ENCODE peak calls at places on chromosome 12, in six cellular contexts. V, F, U, O, S and T are unnamed samples.

GRCh38 chr12:46218509-46219095 is 50.2 kb downstream of the SLC38A1 start:
- DNase-seq in U (no peak), F (no peak), V (peak; percentile 46), S (peak; percentile 41), O (no peak), T (no peak)

GRCh38 chr12:84174115-84174514 is 738.5 kb downstream of the SLC6A15 start:
- DNase-seq in V (no peak), U (no peak), S (no peak), O (no peak), F (no peak), T (no peak)

GRCh38 chr12:43352001-43352400 is 200.0 kb downstream of the ADAMTS20 start:
- DNase-seq in F (no peak), O (no peak), U (no peak), S (no peak), V (no peak), T (no peak)

GRCh38 chr12:43338848-43339526 is 213.0 kb downstream of the ADAMTS20 start:
- DNase-seq in F (no peak), V (no peak), S (no peak), O (no peak), U (peak; percentile 78), T (no peak)

GRCh38 chr12:1591029-1591428 is 3.4 kb downstream of the FBXL14 start:
- DNase-seq in F (no peak), V (peak; percentile 50), U (no peak), O (no peak), S (peak; percentile 50), T (no peak)

GRCh38 chr12:91319071-91319760 is 136.6 kb upstream of the DCN start:
- DNase-seq in F (no peak), V (no peak), S (no peak), U (no peak), O (no peak), T (no peak)

GRCh38 chr12:118436002-118436724 is 59.8 kb downstream of the SUDS3 start:
- DNase-seq in V (no peak), F (no peak), U (peak; percentile 83), S (no peak), O (no peak), T (no peak)

GRCh38 chr12:94677778-94678177 is 27.4 kb upstream of the TMCC3 start:
- DNase-seq in F (no peak), V (no peak), O (no peak), S (no peak), U (no peak), T (no peak)

GRCh38 chr12:63317447-63317846 is 166.4 kb upstream of the AVPR1A start:
- DNase-seq in U (no peak), V (no peak), S (no peak), F (no peak), O (no peak), T (no peak)

GRCh38 chr12:1591543-1591942 is 2.8 kb downstream of the FBXL14 start:
- DNase-seq in V (no peak), S (no peak), U (no peak), O (no peak), F (no peak), T (no peak)

GRCh38 chr12:70823182-70823976 is 97.2 kb downstream of the PTPRR start:
- DNase-seq in V (no peak), F (no peak), O (no peak), S (no peak), U (peak; percentile 22), T (no peak)

GRCh38 chr12:9760699-9761406 is at the start of gene CD69:
- DNase-seq in V (peak; percentile 87), F (peak; percentile 30), U (no peak), S (peak; percentile 83), O (peak; percentile 61), T (no peak)

GRCh38 chr12:118126119-118126757 is 9.7 kb upstream of the PEBP1 start:
- DNase-seq in U (no peak), F (no peak), S (no peak), O (no peak), V (no peak), T (no peak)

GRCh38 chr12:107318554-107318803 is 225.1 kb upstream of the CRY1 start:
- DNase-seq in V (no peak), U (no peak), S (no peak), F (no peak), O (no peak), T (no peak)

GRCh38 chr12:109331546-109331945 is 16.2 kb upstream of the MYO1H start:
- DNase-seq in U (no peak), F (no peak), O (no peak), V (no peak), S (no peak), T (no peak)

GRCh38 chr12:106601031-106601430 is 18.2 kb downstream of the RFX4 start:
- DNase-seq in S (no peak), U (peak; percentile 79), O (no peak), V (no peak), F (no peak), T (no peak)

GRCh38 chr12:75656650-75657049 is 145.2 kb upstream of the KRR1 start:
- DNase-seq in V (no peak), S (no peak), F (no peak), U (no peak), O (no peak), T (no peak)

GRCh38 chr12:91074068-91074819 is 16.4 kb upstream of the KERA start:
- DNase-seq in F (no peak), S (no peak), O (no peak), V (no peak), U (no peak), T (no peak)

GRCh38 chr12:101847325-101847724 is 16.6 kb upstream of the GNPTAB start:
- DNase-seq in F (no peak), O (no peak), V (no peak), U (no peak), S (no peak), T (no peak)

GRCh38 chr12:11133816-11134215 is 628 bp downstream of the TAS2R30 start:
- DNase-seq in F (no peak), S (no peak), V (no peak), U (no peak), O (no peak), T (no peak)

GRCh38 chr12:52579468-52580450 is 6.1 kb upstream of the KRT74 start:
- DNase-seq in S (no peak), U (no peak), V (no peak), F (no peak), O (no peak), T (no peak)

GRCh38 chr12:43113153-43113552 is 438.9 kb downstream of the ADAMTS20 start:
- DNase-seq in F (no peak), O (no peak), V (no peak), S (no peak), U (peak; percentile 31), T (no peak)

GRCh38 chr12:101839324-101840283 is 8.8 kb upstream of the GNPTAB start:
- DNase-seq in U (peak; percentile 80), S (peak; percentile 73), V (peak; percentile 76), F (peak; percentile 11), O (peak; percentile 59), T (no peak)

GRCh38 chr12:57756406-57757341 is 1.8 kb downstream of the MARCHF9 start:
- DNase-seq in O (peak; percentile 52), S (peak; percentile 81), F (peak; percentile 38), V (peak; percentile 78), U (peak; percentile 89), T (no peak)

GRCh38 chr12:64825143-64826011 is 930 bp downstream of the TBC1D30 start:
- DNase-seq in U (peak; percentile 60), V (no peak), O (no peak), S (peak; percentile 7), F (no peak), T (no peak)

GRCh38 chr12:92030618-92031017 is 115.0 kb downstream of the BTG1 start:
- DNase-seq in S (peak; percentile 50), F (no peak), U (no peak), V (peak; percentile 53), O (no peak), T (no peak)

GRCh38 chr12:92602476-92602875 is 100.3 kb upstream of the PLEKHG7 start:
- DNase-seq in O (no peak), U (no peak), S (no peak), F (no peak), V (no peak), T (no peak)